ENCODE peak calls at places on chromosomes 1 and 21, in seven cellular contexts. Y, C, V, K, O, Q and X are unnamed samples.

GRCh38 chr1:212070720-212071302 is 35.3 kb downstream of the DTL start:
- DNase-seq in Y (no peak), C (peak; percentile 25), V (peak; percentile 54), K (no peak), O (no peak), Q (peak; percentile 71), X (peak; percentile 66)

GRCh38 chr1:151399890-151400235 is 490 bp downstream of the PSMB4 start:
- DNase-seq in Y (no peak), C (peak; percentile 20), V (peak; percentile 8), K (no peak), O (no peak), Q (peak; percentile 46), X (peak; percentile 20)

GRCh38 chr1:186754542-186755150 is 74.1 kb upstream of the PLA2G4A start:
- DNase-seq in Y (no peak), C (no peak), V (peak; percentile 45), K (no peak), O (no peak), Q (no peak), X (peak; percentile 26)

GRCh38 chr21:17858764-17859163 is 39.6 kb upstream of the C21orf91 start:
- DNase-seq in Y (peak; percentile 29), C (no peak), V (no peak), K (no peak), O (no peak), Q (no peak), X (no peak)

GRCh38 chr1:165053273-165053835 is 303.2 kb downstream of the LMX1A start:
- DNase-seq in Y (no peak), C (no peak), V (peak; percentile 46), K (no peak), O (no peak), Q (no peak), X (peak; percentile 37)

GRCh38 chr21:45923146-45923545 is 58.4 kb upstream of the COL6A1 start:
- DNase-seq in Y (peak; percentile 63), C (peak; percentile 44), V (peak; percentile 6), K (peak; percentile 77), O (peak; percentile 74), Q (peak; percentile 93), X (peak; percentile 20)

GRCh38 chr1:65467536-65467935 is 47.1 kb downstream of the LEPR start:
- DNase-seq in Y (no peak), C (peak; percentile 18), V (peak; percentile 86), K (no peak), O (no peak), Q (no peak), X (peak; percentile 79)

GRCh38 chr1:42462828-42463763 is at the start of gene CCDC30:
- DNase-seq in Y (peak; percentile 94), C (peak; percentile 98), V (peak; percentile 96), K (peak; percentile 99), O (peak; percentile 94), Q (peak; percentile 99), X (peak; percentile 98)

GRCh38 chr1:35923841-35924240 is 7.1 kb upstream of the AGO3 start:
- DNase-seq in Y (no peak), C (no peak), V (no peak), K (no peak), O (no peak), Q (no peak), X (no peak)

GRCh38 chr1:226634611-226635246 is 86.2 kb downstream of the STUM start:
- DNase-seq in Y (no peak), C (no peak), V (no peak), K (no peak), O (no peak), Q (no peak), X (no peak)

GRCh38 chr1:64469121-64469520 is 808 bp upstream of the CACHD1 start:
- DNase-seq in Y (no peak), C (peak; percentile 8), V (peak; percentile 17), K (no peak), O (no peak), Q (no peak), X (peak; percentile 31)

GRCh38 chr1:207963429-207964194 is 52.7 kb upstream of the CD34 start:
- DNase-seq in Y (peak; percentile 83), C (peak; percentile 75), V (peak; percentile 62), K (peak; percentile 94), O (peak; percentile 90), Q (peak; percentile 99), X (peak; percentile 69)

GRCh38 chr21:31184462-31184861 is 146.2 kb upstream of the KRTAP19-8 start:
- DNase-seq in Y (no peak), C (no peak), V (no peak), K (no peak), O (no peak), Q (no peak), X (no peak)